ENCODE peak calls at places on chromosomes 2 and 18, in five cellular contexts. F is neural progenitor cell, Q is fibroblast of lung, J is thyroid gland, A is OCI-LY7. G is an unnamed sample.

GRCh38 chr2:23200460-23201113 is 184.4 kb upstream of the KLHL29 start:
- DNase-seq in F (no peak), Q (no peak), J (no peak), A (no peak), G (no peak)

GRCh38 chr2:20400306-20400705 is 46.6 kb upstream of the RHOB start:
- DNase-seq in J (no peak), F (no peak), Q (no peak), A (no peak), G (no peak)

GRCh38 chr2:24050041-24050655 is 607 bp downstream of the FKBP1B start:
- DNase-seq in J (peak), A (no peak), Q (peak), F (peak), G (peak)

GRCh38 chr2:65300134-65300771 is 72.6 kb downstream of the ACTR2 start:
- DNase-seq in Q (peak), F (no peak), J (peak), A (no peak), G (no peak)

GRCh38 chr2:145047554-145047953 is 527.6 kb upstream of the ZEB2 start:
- DNase-seq in J (no peak), F (no peak), A (no peak), Q (no peak), G (no peak)

GRCh38 chr2:172531309-172531708 is 24.6 kb upstream of the PDK1 start:
- DNase-seq in F (no peak), J (no peak), A (no peak), Q (no peak), G (no peak)

GRCh38 chr2:111990375-111990774 is 64.7 kb upstream of the TMEM87B start:
- DNase-seq in F (no peak), A (no peak), J (no peak), Q (no peak), G (no peak)

GRCh38 chr2:77104554-77104953 is 417.6 kb downstream of the LRRTM4 start:
- DNase-seq in J (no peak), Q (no peak), F (peak), A (no peak), G (no peak)

GRCh38 chr2:20877944-20878343 is 55.0 kb upstream of the LDAH start:
- DNase-seq in A (no peak), Q (peak), J (no peak), F (no peak), G (no peak)

GRCh38 chr2:43943323-43943722 is 52.5 kb downstream of the LRPPRC start:
- DNase-seq in Q (no peak), J (no peak), F (no peak), A (no peak), G (no peak)

GRCh38 chr2:20490300-20491181 is 43.7 kb downstream of the RHOB start:
- DNase-seq in Q (peak), A (no peak), J (peak), F (no peak), G (no peak)

GRCh38 chr2:54106631-54107454 is 8.6 kb upstream of the ACYP2 start:
- DNase-seq in J (peak), F (peak), A (peak), Q (peak), G (peak)

GRCh38 chr2:233443511-233444183 is 89.4 kb downstream of the DGKD start:
- DNase-seq in Q (peak), A (peak), J (peak), F (peak), G (peak)

GRCh38 chr2:18856766-18857165 is 267.4 kb upstream of the NT5C1B start:
- DNase-seq in Q (peak), A (no peak), F (no peak), J (no peak), G (no peak)

GRCh38 chr2:18860179-18860578 is 270.8 kb upstream of the NT5C1B start:
- DNase-seq in F (no peak), J (no peak), A (no peak), Q (no peak), G (no peak)

GRCh38 chr2:18849841-18850578 is 260.6 kb upstream of the NT5C1B start:
- DNase-seq in Q (no peak), J (no peak), A (no peak), F (no peak), G (no peak)

DNA sequence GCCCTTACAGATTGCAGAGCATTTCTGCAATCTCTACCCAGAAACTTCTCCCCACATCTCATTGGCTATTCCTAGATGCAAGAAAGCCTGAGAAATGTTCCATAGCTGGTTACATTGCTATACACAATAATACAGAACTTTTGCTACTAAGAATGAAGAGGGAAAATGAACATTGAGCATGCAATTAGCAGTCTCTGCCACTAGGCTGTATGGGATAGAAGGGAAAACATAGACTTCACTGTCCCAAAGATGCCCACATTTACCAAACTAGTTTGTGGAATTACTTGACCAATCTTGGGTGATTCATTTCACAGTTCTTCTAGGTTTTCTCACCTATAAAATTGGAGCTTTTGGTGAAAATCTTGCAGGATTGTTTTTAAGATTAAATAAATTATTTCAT is 265.7 kb upstream of the NT5C1B start:
- DNase-seq in J (no peak), Q (no peak), A (no peak), F (no peak), G (no peak)
- TF ChIP-seq CTCF in J (peak), Q (peak), A (peak), F (peak), G (no peak)

DNA sequence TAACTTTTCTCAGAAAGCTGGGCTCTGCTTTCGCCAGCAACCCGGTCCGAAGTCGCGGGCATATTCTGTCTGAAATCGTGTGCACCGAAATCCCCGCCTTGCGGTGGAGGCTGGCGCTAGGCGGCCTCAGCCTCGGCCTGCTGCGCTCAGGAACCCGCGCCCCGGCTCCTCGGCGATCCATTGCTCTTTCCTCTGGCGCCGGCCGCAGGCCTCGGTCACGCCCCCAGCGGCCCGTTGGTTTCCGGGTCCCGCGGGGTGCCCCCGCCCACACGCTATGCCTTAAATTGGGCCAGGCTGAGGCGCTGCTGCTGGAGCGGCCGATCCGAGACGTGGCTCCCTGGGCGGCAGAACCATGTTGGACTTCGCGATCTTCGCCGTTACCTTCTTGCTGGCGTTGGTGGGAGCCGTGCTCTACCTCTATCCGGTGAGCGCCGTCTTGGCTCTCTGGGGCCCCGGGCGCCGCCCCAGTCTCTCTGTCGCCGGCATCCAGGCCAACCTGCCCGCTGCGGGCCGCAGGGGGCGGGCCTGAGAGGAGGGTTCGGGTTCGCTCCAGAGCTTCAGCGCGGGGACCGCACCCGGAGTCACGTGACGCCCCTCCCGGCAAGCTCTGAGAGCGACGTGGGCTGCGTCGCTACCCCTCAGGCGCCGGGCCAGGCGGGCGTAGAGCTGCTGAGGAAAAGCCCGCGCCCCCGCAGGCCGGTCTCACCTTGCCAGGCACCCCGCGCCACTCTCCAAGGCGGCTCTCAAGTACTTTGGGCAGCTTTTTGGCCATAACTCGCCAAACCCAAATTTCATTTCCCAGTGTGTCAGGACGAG is at the start of gene CYP20A1:
- DNase-seq in A (peak), Q (peak), F (peak), J (peak), G (peak)
- TF ChIP-seq CTCF in A (peak), Q (peak), F (peak), J (peak), G (peak)

GRCh38 chr18:23422751-23423418 is 30.2 kb upstream of the RIOK3 start:
- DNase-seq in J (peak), F (no peak), Q (peak), A (peak), G (peak)
- TF ChIP-seq CTCF in J (no peak), F (no peak), Q (no peak), A (peak), G (no peak)

GRCh38 chr2:219557791-219558785 is 13.3 kb downstream of the OBSL1 start:
- DNase-seq in A (no peak), J (no peak), F (no peak), Q (no peak), G (no peak)

GRCh38 chr2:219560037-219560892 is 11.1 kb downstream of the OBSL1 start:
- DNase-seq in J (no peak), Q (no peak), F (no peak), A (peak), G (peak)

GRCh38 chr2:219560893-219561178 is 10.5 kb downstream of the OBSL1 start:
- DNase-seq in A (no peak), F (no peak), J (no peak), Q (no peak), G (no peak)

GRCh38 chr2:219557320-219557719 is 13.5 kb downstream of the TMEM198 start:
- DNase-seq in A (no peak), F (no peak), J (no peak), Q (no peak), G (no peak)

DNA sequence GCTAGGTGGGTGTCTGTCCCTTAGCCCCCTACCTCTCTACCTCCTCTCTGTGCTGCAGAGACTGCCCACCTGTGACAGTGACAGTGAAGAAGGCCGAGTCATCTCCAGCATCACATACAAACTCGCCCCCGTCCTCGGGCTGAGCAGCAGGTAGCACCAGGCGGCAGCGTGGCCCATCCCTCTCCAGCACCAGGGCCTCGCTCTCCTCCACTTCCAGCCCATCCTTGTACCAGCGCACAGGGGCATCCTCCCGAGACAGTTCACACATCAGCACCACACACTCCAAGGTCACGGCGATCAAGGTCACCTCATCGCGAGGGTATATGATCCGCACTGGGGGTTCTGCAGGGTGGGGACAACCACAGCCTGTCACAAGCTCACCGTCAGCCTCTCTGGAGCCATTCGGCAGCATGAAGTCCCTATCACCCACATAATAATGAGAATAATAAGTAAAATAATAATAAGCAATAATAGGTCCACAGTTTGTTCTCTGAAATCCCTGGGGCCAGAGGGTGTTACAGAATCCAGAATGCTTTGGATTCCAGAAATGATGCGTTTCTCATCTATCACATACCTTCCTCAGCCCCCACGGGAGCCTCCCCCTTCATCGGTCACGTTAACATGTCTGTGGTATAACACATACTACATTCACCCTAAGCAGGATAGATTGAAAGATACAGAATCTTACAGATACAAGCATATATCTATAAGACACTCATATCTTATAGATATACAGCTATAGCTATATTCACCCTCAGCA is 12.0 kb downstream of the OBSL1 start:
- DNase-seq in J (no peak), F (no peak), Q (no peak), A (no peak), G (no peak)
- TF ChIP-seq CTCF in J (no peak), F (no peak), Q (no peak), A (no peak), G (no peak)

G was measured in Calu3.